ENCODE peak calls at places on chromosome 6, in seven cellular contexts. D, W, I, P, Z, R and S are unnamed samples.

GRCh38 chr6:155327326-155328073 is 13.2 kb upstream of the TFB1M start:
- DNase-seq in D (peak), W (peak), I (no peak), P (peak), Z (peak), R (peak), S (no peak)

GRCh38 chr6:25660512-25660911 is 8.5 kb downstream of the SCGN start:
- DNase-seq in D (no peak), W (no peak), I (no peak), P (peak), Z (no peak), R (no peak), S (no peak)

GRCh38 chr6:83265384-83265783 is 72.2 kb downstream of the RWDD2A start:
- DNase-seq in D (peak), W (no peak), I (no peak), P (no peak), Z (no peak), R (no peak), S (peak)

GRCh38 chr6:63509652-63510352 is 62.5 kb upstream of the LOC128125822 start:
- DNase-seq in D (no peak), W (peak), I (no peak), P (no peak), Z (peak), R (peak), S (no peak)

GRCh38 chr6:158789115-158789917 is 29.9 kb downstream of the EZR start:
- DNase-seq in D (no peak), W (no peak), I (no peak), P (no peak), Z (no peak), R (no peak), S (no peak)

GRCh38 chr6:70369332-70369950 is 43.9 kb upstream of the FAM135A start:
- DNase-seq in D (peak), W (peak), I (peak), P (peak), Z (peak), R (peak), S (peak)

GRCh38 chr6:144895890-144896289 is 610.8 kb downstream of the UTRN start:
- DNase-seq in D (no peak), W (no peak), I (no peak), P (no peak), Z (no peak), R (no peak), S (no peak)

GRCh38 chr6:3517350-3517749 is 60.5 kb upstream of the SLC22A23 start:
- DNase-seq in D (peak), W (no peak), I (no peak), P (no peak), Z (no peak), R (no peak), S (peak)

GRCh38 chr6:6883011-6883410 is 224.8 kb upstream of the RREB1 start:
- DNase-seq in D (no peak), W (no peak), I (no peak), P (no peak), Z (no peak), R (peak), S (no peak)

GRCh38 chr6:8530775-8531435 is 95.6 kb upstream of the SLC35B3 start:
- DNase-seq in D (no peak), W (no peak), I (no peak), P (no peak), Z (no peak), R (no peak), S (no peak)

GRCh38 chr6:17987576-17988421 is at the start of gene KIF13A:
- DNase-seq in D (no peak), W (peak), I (peak), P (peak), Z (peak), R (peak), S (peak)
- TF ChIP-seq CTCF in D (peak), W (peak), I (no peak), P (peak), Z (peak), R (no peak), S (no peak)

GRCh38 chr6:133184798-133185380 is 56.3 kb upstream of the EYA4 start:
- DNase-seq in D (peak), W (no peak), I (no peak), P (peak), Z (no peak), R (no peak), S (no peak)
- TF ChIP-seq CTCF in D (peak), W (peak), I (no peak), P (peak), Z (peak), R (peak), S (peak)

GRCh38 chr6:10250655-10251220 is 164.1 kb downstream of the TFAP2A start:
- DNase-seq in D (no peak), W (no peak), I (no peak), P (no peak), Z (no peak), R (no peak), S (no peak)
- TF ChIP-seq CTCF in D (no peak), W (no peak), I (no peak), P (no peak), Z (no peak), R (no peak), S (no peak)

GRCh38 chr6:169990095-169991030 is 238.9 kb downstream of the ERMARD start:
- DNase-seq in D (no peak), W (no peak), I (peak), P (no peak), Z (no peak), R (no peak), S (no peak)
- TF ChIP-seq CTCF in D (no peak), W (no peak), I (no peak), P (no peak), Z (no peak), R (no peak), S (no peak)

GRCh38 chr6:125789576-125790402 is 971 bp upstream of the NCOA7 start:
- DNase-seq in D (no peak), W (peak), I (peak), P (no peak), Z (peak), R (peak), S (no peak)

GRCh38 chr6:125784365-125784764 is 6.4 kb upstream of the NCOA7 start:
- DNase-seq in D (no peak), W (no peak), I (no peak), P (no peak), Z (no peak), R (no peak), S (no peak)

GRCh38 chr6:125789167-125789566 is 1.6 kb upstream of the NCOA7 start:
- DNase-seq in D (no peak), W (peak), I (no peak), P (no peak), Z (no peak), R (no peak), S (no peak)

GRCh38 chr6:125790403-125791150 is at the start of gene NCOA7:
- DNase-seq in D (no peak), W (peak), I (peak), P (peak), Z (peak), R (peak), S (no peak)

GRCh38 chr6:125787791-125788190 is 3.0 kb upstream of the NCOA7 start:
- DNase-seq in D (no peak), W (no peak), I (no peak), P (no peak), Z (no peak), R (no peak), S (peak)
- TF ChIP-seq CTCF in D (peak), W (peak), I (no peak), P (peak), Z (no peak), R (no peak), S (peak)